ENCODE peak calls at places on chromosomes 6 and 20, in six cellular contexts. One of them, this sample, is unnamed.

GRCh38 chr20:37336369-37337207 is 9.4 kb upstream of the SRC start:
- DNase-seq in cardiac muscle cell: no peak
- DNase-seq in transverse colon: peak
- DNase-seq in WTC11: peak
- DNase-seq in HepG2: no peak
- DNase-seq in osteocyte: no peak
- DNase-seq in this sample: peak

GRCh38 chr6:75171581-75172360 is 34.1 kb downstream of the COL12A1 start:
- DNase-seq in HepG2: no peak
- DNase-seq in WTC11: no peak
- DNase-seq in transverse colon: no peak
- DNase-seq in cardiac muscle cell: no peak
- DNase-seq in osteocyte: no peak
- DNase-seq in this sample: no peak

GRCh38 chr6:31615748-31616147 is 714 bp downstream of the AIF1 start:
- DNase-seq in osteocyte: no peak
- DNase-seq in transverse colon: no peak
- DNase-seq in HepG2: no peak
- DNase-seq in WTC11: no peak
- DNase-seq in cardiac muscle cell: no peak
- DNase-seq in this sample: no peak

GRCh38 chr20:15928946-15929345 is 644.3 kb downstream of the KIF16B start:
- DNase-seq in cardiac muscle cell: no peak
- DNase-seq in WTC11: no peak
- DNase-seq in transverse colon: no peak
- DNase-seq in HepG2: no peak
- DNase-seq in osteocyte: no peak
- DNase-seq in this sample: no peak

GRCh38 chr6:97456070-97456469 is 173.1 kb upstream of the MMS22L start:
- DNase-seq in osteocyte: no peak
- DNase-seq in cardiac muscle cell: peak
- DNase-seq in transverse colon: no peak
- DNase-seq in HepG2: no peak
- DNase-seq in WTC11: peak
- DNase-seq in this sample: no peak

GRCh38 chr6:11650297-11650696 is 112.7 kb downstream of the TMEM170B start:
- DNase-seq in cardiac muscle cell: peak
- DNase-seq in HepG2: no peak
- DNase-seq in WTC11: peak
- DNase-seq in osteocyte: peak
- DNase-seq in transverse colon: no peak
- DNase-seq in this sample: no peak

GRCh38 chr6:68826501-68826900 is 191.4 kb downstream of the ADGRB3 start:
- DNase-seq in HepG2: no peak
- DNase-seq in WTC11: no peak
- DNase-seq in transverse colon: no peak
- DNase-seq in cardiac muscle cell: no peak
- DNase-seq in osteocyte: no peak
- DNase-seq in this sample: no peak

GRCh38 chr20:50460608-50461268 is 49.4 kb upstream of the PTPN1 start:
- DNase-seq in cardiac muscle cell: peak
- DNase-seq in WTC11: peak
- DNase-seq in osteocyte: peak
- DNase-seq in transverse colon: peak
- DNase-seq in HepG2: peak
- DNase-seq in this sample: peak

GRCh38 chr6:157541618-157542404 is 160.8 kb downstream of the ZDHHC14 start:
- DNase-seq in osteocyte: no peak
- DNase-seq in WTC11: no peak
- DNase-seq in cardiac muscle cell: peak
- DNase-seq in HepG2: no peak
- DNase-seq in transverse colon: no peak
- DNase-seq in this sample: no peak

GRCh38 chr20:58692579-58693225 is at the start of gene NPEPL1:
- DNase-seq in HepG2: no peak
- DNase-seq in transverse colon: peak
- DNase-seq in WTC11: peak
- DNase-seq in cardiac muscle cell: peak
- DNase-seq in osteocyte: peak
- DNase-seq in this sample: peak

GRCh38 chr6:96626749-96627353 is 63.9 kb downstream of the FHL5 start:
- DNase-seq in HepG2: peak
- DNase-seq in osteocyte: no peak
- DNase-seq in cardiac muscle cell: peak
- DNase-seq in transverse colon: no peak
- DNase-seq in WTC11: no peak
- DNase-seq in this sample: no peak

GRCh38 chr20:39360029-39360620 is 398.0 kb downstream of the DHX35 start:
- DNase-seq in HepG2: no peak
- DNase-seq in cardiac muscle cell: no peak
- DNase-seq in WTC11: no peak
- DNase-seq in osteocyte: no peak
- DNase-seq in transverse colon: no peak
- DNase-seq in this sample: no peak

GRCh38 chr20:44008806-44009678 is 94.4 kb downstream of the TOX2 start:
- DNase-seq in HepG2: no peak
- DNase-seq in cardiac muscle cell: no peak
- DNase-seq in transverse colon: no peak
- DNase-seq in osteocyte: no peak
- DNase-seq in WTC11: no peak
- DNase-seq in this sample: no peak

GRCh38 chr20:58032599-58032998 is 195.9 kb downstream of the ANKRD60 start:
- DNase-seq in WTC11: no peak
- DNase-seq in cardiac muscle cell: no peak
- DNase-seq in osteocyte: peak
- DNase-seq in HepG2: no peak
- DNase-seq in transverse colon: no peak
- DNase-seq in this sample: no peak

GRCh38 chr20:7950387-7950786 is 10.1 kb upstream of the HAO1 start:
- DNase-seq in osteocyte: no peak
- DNase-seq in WTC11: no peak
- DNase-seq in cardiac muscle cell: no peak
- DNase-seq in HepG2: no peak
- DNase-seq in transverse colon: no peak
- DNase-seq in this sample: no peak

GRCh38 chr6:143652840-143653239 is 24.9 kb upstream of the PHACTR2 start:
- DNase-seq in osteocyte: no peak
- DNase-seq in cardiac muscle cell: no peak
- DNase-seq in transverse colon: peak
- DNase-seq in HepG2: no peak
- DNase-seq in WTC11: no peak
- DNase-seq in this sample: no peak

GRCh38 chr6:87045521-87046075 is 49.3 kb downstream of the CGA start:
- DNase-seq in transverse colon: no peak
- DNase-seq in WTC11: no peak
- DNase-seq in cardiac muscle cell: no peak
- DNase-seq in osteocyte: no peak
- DNase-seq in HepG2: no peak
- DNase-seq in this sample: no peak

GRCh38 chr20:20765696-20766095 is 53.3 kb upstream of the RALGAPA2 start:
- DNase-seq in transverse colon: no peak
- DNase-seq in WTC11: no peak
- DNase-seq in osteocyte: no peak
- DNase-seq in HepG2: no peak
- DNase-seq in cardiac muscle cell: no peak
- DNase-seq in this sample: no peak

GRCh38 chr6:138588805-138589434 is 89.6 kb upstream of the NHSL1 start:
- DNase-seq in transverse colon: peak
- DNase-seq in osteocyte: no peak
- DNase-seq in WTC11: peak
- DNase-seq in HepG2: peak
- DNase-seq in cardiac muscle cell: peak
- DNase-seq in this sample: peak

GRCh38 chr6:36545767-36546663 is 1.3 kb downstream of the STK38 start:
- DNase-seq in osteocyte: no peak
- DNase-seq in WTC11: no peak
- DNase-seq in transverse colon: peak
- DNase-seq in cardiac muscle cell: peak
- DNase-seq in HepG2: no peak
- DNase-seq in this sample: no peak

GRCh38 chr6:65771946-65772345 is 64.9 kb upstream of the EYS start:
- DNase-seq in WTC11: no peak
- DNase-seq in osteocyte: no peak
- DNase-seq in transverse colon: no peak
- DNase-seq in HepG2: no peak
- DNase-seq in cardiac muscle cell: no peak
- DNase-seq in this sample: no peak

GRCh38 chr6:90983462-90983861 is 396.6 kb upstream of the MAP3K7 start:
- DNase-seq in cardiac muscle cell: no peak
- DNase-seq in transverse colon: no peak
- DNase-seq in HepG2: no peak
- DNase-seq in osteocyte: no peak
- DNase-seq in WTC11: no peak
- DNase-seq in this sample: no peak

GRCh38 chr6:150638286-150638685 is 38.6 kb downstream of the PLEKHG1 start:
- DNase-seq in cardiac muscle cell: no peak
- DNase-seq in transverse colon: no peak
- DNase-seq in WTC11: no peak
- DNase-seq in osteocyte: no peak
- DNase-seq in HepG2: no peak
- DNase-seq in this sample: no peak

GRCh38 chr20:8505817-8506216 is 373.8 kb downstream of the PLCB1 start:
- DNase-seq in osteocyte: no peak
- DNase-seq in transverse colon: no peak
- DNase-seq in cardiac muscle cell: no peak
- DNase-seq in WTC11: no peak
- DNase-seq in HepG2: no peak
- DNase-seq in this sample: no peak

GRCh38 chr6:123808556-123808955 is 4.9 kb downstream of the NKAIN2 start:
- DNase-seq in WTC11: no peak
- DNase-seq in transverse colon: no peak
- DNase-seq in HepG2: no peak
- DNase-seq in cardiac muscle cell: no peak
- DNase-seq in osteocyte: no peak
- DNase-seq in this sample: no peak

GRCh38 chr6:27667016-27667415 is 194.1 kb upstream of the ZNF184 start:
- DNase-seq in osteocyte: no peak
- DNase-seq in transverse colon: no peak
- DNase-seq in cardiac muscle cell: no peak
- DNase-seq in WTC11: no peak
- DNase-seq in HepG2: no peak
- DNase-seq in this sample: no peak

GRCh38 chr6:134026597-134026996 is 25.8 kb downstream of the SLC2A12 start:
- DNase-seq in transverse colon: no peak
- DNase-seq in WTC11: no peak
- DNase-seq in cardiac muscle cell: no peak
- DNase-seq in osteocyte: no peak
- DNase-seq in HepG2: no peak
- DNase-seq in this sample: no peak

GRCh38 chr20:24648481-24648880 is 179.1 kb downstream of the SYNDIG1 start:
- DNase-seq in WTC11: no peak
- DNase-seq in transverse colon: no peak
- DNase-seq in osteocyte: no peak
- DNase-seq in cardiac muscle cell: no peak
- DNase-seq in HepG2: no peak
- DNase-seq in this sample: no peak

GRCh38 chr6:139475231-139475630 is 100.8 kb upstream of the CITED2 start:
- DNase-seq in cardiac muscle cell: no peak
- DNase-seq in osteocyte: no peak
- DNase-seq in transverse colon: no peak
- DNase-seq in HepG2: no peak
- DNase-seq in WTC11: no peak
- DNase-seq in this sample: no peak

GRCh38 chr6:19342616-19343015 is 494.6 kb upstream of the ID4 start:
- DNase-seq in cardiac muscle cell: no peak
- DNase-seq in WTC11: no peak
- DNase-seq in transverse colon: no peak
- DNase-seq in osteocyte: no peak
- DNase-seq in HepG2: no peak
- DNase-seq in this sample: no peak

DNA sequence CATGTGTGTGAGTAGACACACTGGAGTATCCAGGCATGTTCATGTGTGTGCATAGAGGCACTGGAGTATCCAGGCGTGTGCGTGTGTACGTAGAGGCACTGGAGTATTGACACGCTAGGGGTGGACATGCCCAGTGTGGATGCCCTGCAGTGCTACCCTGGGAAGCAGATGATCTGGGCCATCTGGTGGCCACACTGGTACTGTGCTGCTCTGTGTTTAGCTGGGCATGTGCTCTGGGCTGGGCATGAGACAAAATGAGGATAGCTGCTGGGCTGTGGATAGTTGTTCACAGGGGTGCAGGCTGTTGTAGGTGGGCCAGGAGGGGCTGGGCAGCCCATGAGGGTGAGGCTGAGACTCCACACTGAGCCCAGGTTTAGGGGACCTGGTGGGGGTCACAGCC is 24.0 kb upstream of the NPBWR2 start:
- DNase-seq in HepG2: peak
- DNase-seq in WTC11: no peak
- DNase-seq in osteocyte: no peak
- DNase-seq in cardiac muscle cell: no peak
- DNase-seq in transverse colon: no peak
- DNase-seq in this sample: peak
- TF ChIP-seq CTCF in HepG2: peak
- TF ChIP-seq CTCF in WTC11: no peak
- TF ChIP-seq CTCF in osteocyte: peak
- TF ChIP-seq CTCF in cardiac muscle cell: peak
- TF ChIP-seq CTCF in transverse colon: no peak
- TF ChIP-seq CTCF in this sample: no peak

GRCh38 chr20:63979549-63980316 is at the start of gene SAMD10:
- DNase-seq in WTC11: peak
- DNase-seq in transverse colon: peak
- DNase-seq in cardiac muscle cell: peak
- DNase-seq in osteocyte: no peak
- DNase-seq in HepG2: peak
- DNase-seq in this sample: peak
- TF ChIP-seq CTCF in WTC11: no peak
- TF ChIP-seq CTCF in transverse colon: peak
- TF ChIP-seq CTCF in cardiac muscle cell: no peak
- TF ChIP-seq CTCF in osteocyte: no peak
- TF ChIP-seq CTCF in HepG2: peak
- TF ChIP-seq CTCF in this sample: no peak

DNA sequence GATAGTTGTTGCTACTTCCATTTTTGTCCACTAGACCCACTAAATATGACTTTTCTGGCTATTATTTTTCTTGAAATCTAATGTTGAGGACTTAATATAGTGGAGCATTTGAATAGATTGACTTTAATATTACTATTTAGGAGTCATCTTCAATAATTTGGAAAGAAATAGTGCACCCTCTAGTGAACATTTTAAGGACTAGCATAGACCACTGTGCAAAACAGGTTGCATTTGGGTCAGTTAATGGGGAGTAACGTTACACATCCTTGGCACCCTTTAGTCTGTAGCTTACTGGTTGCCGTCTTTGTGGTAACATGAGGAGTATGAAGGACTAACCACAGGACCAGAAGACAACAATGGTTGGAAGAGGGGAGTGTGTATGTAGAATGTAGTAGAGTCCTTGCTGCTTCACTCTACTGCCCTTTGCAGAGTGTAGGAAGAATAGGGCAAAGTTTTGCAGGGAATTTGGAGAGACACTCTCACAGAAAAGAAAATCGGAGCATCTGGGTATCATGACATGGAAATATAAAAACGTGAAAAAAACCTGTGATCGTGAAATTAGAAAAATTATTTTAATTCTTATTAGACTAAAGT is 25.2 kb downstream of the RFPL4B start:
- DNase-seq in transverse colon: no peak
- DNase-seq in cardiac muscle cell: peak
- DNase-seq in HepG2: no peak
- DNase-seq in osteocyte: no peak
- DNase-seq in WTC11: no peak
- DNase-seq in this sample: no peak
- TF ChIP-seq CTCF in transverse colon: peak
- TF ChIP-seq CTCF in cardiac muscle cell: peak
- TF ChIP-seq CTCF in HepG2: peak
- TF ChIP-seq CTCF in osteocyte: peak
- TF ChIP-seq CTCF in WTC11: no peak
- TF ChIP-seq CTCF in this sample: peak

GRCh38 chr20:2872304-2873009 is 824 bp upstream of the PTPRA start:
- DNase-seq in osteocyte: peak
- DNase-seq in HepG2: peak
- DNase-seq in cardiac muscle cell: peak
- DNase-seq in transverse colon: peak
- DNase-seq in WTC11: peak
- DNase-seq in this sample: peak
- TF ChIP-seq CTCF in osteocyte: peak
- TF ChIP-seq CTCF in HepG2: peak
- TF ChIP-seq CTCF in cardiac muscle cell: peak
- TF ChIP-seq CTCF in transverse colon: no peak
- TF ChIP-seq CTCF in WTC11: peak
- TF ChIP-seq CTCF in this sample: no peak

This sample was measured in nephron progenitor cell.